ENCODE peak calls at places on chromosomes 3 and 15, in seven cellular contexts. One of them, this sample, is unnamed.
A peak's percentile ranks its signal among the peaks of the same experiment; 100 is the strongest.

GRCh38 chr3:128385080-128385832 is 81.4 kb downstream of the DNAJB8 start:
- DNase-seq in psoas muscle: peak; percentile 68
- DNase-seq in C1 segment of cervical spinal cord: no peak
- DNase-seq in cerebellar cortex: peak; percentile 87
- DNase-seq in NCI-H1930: no peak
- DNase-seq in fibroblast of the conjunctiva: peak; percentile 57
- DNase-seq in pons: no peak
- DNase-seq in this sample: no peak

GRCh38 chr15:83955806-83956265 is 279.7 kb upstream of the GOLGA6L4 start:
- DNase-seq in pons: no peak
- DNase-seq in psoas muscle: no peak
- DNase-seq in fibroblast of the conjunctiva: no peak
- DNase-seq in cerebellar cortex: no peak
- DNase-seq in NCI-H1930: no peak
- DNase-seq in C1 segment of cervical spinal cord: no peak
- DNase-seq in this sample: no peak

GRCh38 chr3:45972534-45973402 is 22.9 kb downstream of the FYCO1 start:
- DNase-seq in fibroblast of the conjunctiva: peak; percentile 74
- DNase-seq in cerebellar cortex: no peak
- DNase-seq in C1 segment of cervical spinal cord: no peak
- DNase-seq in pons: peak; percentile 47
- DNase-seq in NCI-H1930: no peak
- DNase-seq in psoas muscle: no peak
- DNase-seq in this sample: no peak

GRCh38 chr15:93520206-93520605 is 431.2 kb upstream of the RGMA start:
- DNase-seq in pons: no peak
- DNase-seq in NCI-H1930: no peak
- DNase-seq in fibroblast of the conjunctiva: no peak
- DNase-seq in cerebellar cortex: no peak
- DNase-seq in C1 segment of cervical spinal cord: no peak
- DNase-seq in psoas muscle: peak; percentile 57
- DNase-seq in this sample: no peak

GRCh38 chr3:72163809-72164634 is 379.1 kb upstream of the PROK2 start:
- DNase-seq in C1 segment of cervical spinal cord: no peak
- DNase-seq in NCI-H1930: no peak
- DNase-seq in cerebellar cortex: no peak
- DNase-seq in psoas muscle: no peak
- DNase-seq in fibroblast of the conjunctiva: no peak
- DNase-seq in pons: no peak
- DNase-seq in this sample: no peak

GRCh38 chr3:169508426-169508825 is 155.1 kb downstream of the MECOM start:
- DNase-seq in pons: no peak
- DNase-seq in fibroblast of the conjunctiva: no peak
- DNase-seq in psoas muscle: no peak
- DNase-seq in cerebellar cortex: no peak
- DNase-seq in NCI-H1930: no peak
- DNase-seq in C1 segment of cervical spinal cord: no peak
- DNase-seq in this sample: no peak

GRCh38 chr3:98623572-98624280 is 30.3 kb upstream of the CPOX start:
- DNase-seq in pons: no peak
- DNase-seq in cerebellar cortex: no peak
- DNase-seq in C1 segment of cervical spinal cord: no peak
- DNase-seq in psoas muscle: no peak
- DNase-seq in fibroblast of the conjunctiva: no peak
- DNase-seq in NCI-H1930: no peak
- DNase-seq in this sample: no peak

GRCh38 chr3:178960191-178960590 is 111.4 kb downstream of the ZMAT3 start:
- DNase-seq in C1 segment of cervical spinal cord: no peak
- DNase-seq in psoas muscle: no peak
- DNase-seq in NCI-H1930: no peak
- DNase-seq in pons: no peak
- DNase-seq in fibroblast of the conjunctiva: no peak
- DNase-seq in cerebellar cortex: no peak
- DNase-seq in this sample: no peak

GRCh38 chr3:52552089-52552488 is 15.7 kb downstream of the UQCC5 start:
- DNase-seq in fibroblast of the conjunctiva: no peak
- DNase-seq in NCI-H1930: no peak
- DNase-seq in pons: no peak
- DNase-seq in cerebellar cortex: no peak
- DNase-seq in C1 segment of cervical spinal cord: no peak
- DNase-seq in psoas muscle: no peak
- DNase-seq in this sample: no peak

GRCh38 chr15:47670365-47670764 is 46.9 kb upstream of the SEMA6D start:
- DNase-seq in fibroblast of the conjunctiva: no peak
- DNase-seq in C1 segment of cervical spinal cord: no peak
- DNase-seq in pons: no peak
- DNase-seq in psoas muscle: no peak
- DNase-seq in cerebellar cortex: no peak
- DNase-seq in NCI-H1930: no peak
- DNase-seq in this sample: no peak

GRCh38 chr3:42556089-42556632 is 25.6 kb downstream of the SEC22C start:
- DNase-seq in C1 segment of cervical spinal cord: no peak
- DNase-seq in pons: peak; percentile 19
- DNase-seq in cerebellar cortex: peak; percentile 98
- DNase-seq in NCI-H1930: no peak
- DNase-seq in fibroblast of the conjunctiva: no peak
- DNase-seq in psoas muscle: no peak
- DNase-seq in this sample: no peak

GRCh38 chr15:60448668-60449360 is 30.1 kb downstream of the ICE2 start:
- DNase-seq in psoas muscle: no peak
- DNase-seq in NCI-H1930: no peak
- DNase-seq in fibroblast of the conjunctiva: no peak
- DNase-seq in C1 segment of cervical spinal cord: no peak
- DNase-seq in pons: no peak
- DNase-seq in cerebellar cortex: no peak
- DNase-seq in this sample: no peak

GRCh38 chr3:146300756-146301155 is 49.9 kb upstream of the PLSCR4 start:
- DNase-seq in NCI-H1930: no peak
- DNase-seq in pons: peak; percentile 17
- DNase-seq in fibroblast of the conjunctiva: no peak
- DNase-seq in C1 segment of cervical spinal cord: no peak
- DNase-seq in cerebellar cortex: peak; percentile 9
- DNase-seq in psoas muscle: no peak
- DNase-seq in this sample: no peak

GRCh38 chr3:152365766-152366593 is 97.3 kb downstream of the MBNL1 start:
- DNase-seq in cerebellar cortex: no peak
- DNase-seq in C1 segment of cervical spinal cord: no peak
- DNase-seq in pons: peak; percentile 51
- DNase-seq in NCI-H1930: no peak
- DNase-seq in psoas muscle: no peak
- DNase-seq in fibroblast of the conjunctiva: no peak
- DNase-seq in this sample: no peak

GRCh38 chr3:32603064-32603463 is 32.4 kb upstream of the DYNC1LI1 start:
- DNase-seq in NCI-H1930: no peak
- DNase-seq in pons: no peak
- DNase-seq in fibroblast of the conjunctiva: no peak
- DNase-seq in cerebellar cortex: no peak
- DNase-seq in psoas muscle: no peak
- DNase-seq in C1 segment of cervical spinal cord: no peak
- DNase-seq in this sample: no peak

GRCh38 chr3:122021811-122022401 is at the start of gene ILDR1:
- DNase-seq in fibroblast of the conjunctiva: no peak
- DNase-seq in psoas muscle: no peak
- DNase-seq in NCI-H1930: peak; percentile 40
- DNase-seq in cerebellar cortex: no peak
- DNase-seq in C1 segment of cervical spinal cord: no peak
- DNase-seq in pons: no peak
- DNase-seq in this sample: peak; percentile 54

GRCh38 chr3:42159706-42160472 is 68.7 kb downstream of the TRAK1 start:
- DNase-seq in fibroblast of the conjunctiva: no peak
- DNase-seq in psoas muscle: peak; percentile 37
- DNase-seq in pons: no peak
- DNase-seq in NCI-H1930: no peak
- DNase-seq in C1 segment of cervical spinal cord: no peak
- DNase-seq in cerebellar cortex: no peak
- DNase-seq in this sample: no peak

GRCh38 chr3:121757087-121757811 is 7.7 kb upstream of the GOLGB1 start:
- DNase-seq in psoas muscle: no peak
- DNase-seq in NCI-H1930: no peak
- DNase-seq in cerebellar cortex: no peak
- DNase-seq in C1 segment of cervical spinal cord: no peak
- DNase-seq in fibroblast of the conjunctiva: no peak
- DNase-seq in pons: no peak
- DNase-seq in this sample: no peak

GRCh38 chr3:128378631-128379347 is 87.9 kb downstream of the DNAJB8 start:
- DNase-seq in pons: no peak
- DNase-seq in C1 segment of cervical spinal cord: no peak
- DNase-seq in fibroblast of the conjunctiva: no peak
- DNase-seq in psoas muscle: peak; percentile 59
- DNase-seq in NCI-H1930: no peak
- DNase-seq in cerebellar cortex: no peak
- DNase-seq in this sample: no peak

GRCh38 chr3:53171827-53172505 is 11.0 kb downstream of the PRKCD start:
- DNase-seq in pons: no peak
- DNase-seq in C1 segment of cervical spinal cord: no peak
- DNase-seq in psoas muscle: no peak
- DNase-seq in fibroblast of the conjunctiva: no peak
- DNase-seq in NCI-H1930: no peak
- DNase-seq in cerebellar cortex: no peak
- DNase-seq in this sample: no peak

GRCh38 chr3:114880078-114880477 is 267.0 kb downstream of the ZBTB20 start:
- DNase-seq in cerebellar cortex: peak; percentile 68
- DNase-seq in fibroblast of the conjunctiva: no peak
- DNase-seq in pons: no peak
- DNase-seq in psoas muscle: no peak
- DNase-seq in C1 segment of cervical spinal cord: no peak
- DNase-seq in NCI-H1930: peak; percentile 78
- DNase-seq in this sample: no peak

GRCh38 chr15:35479423-35479822 is 66.5 kb downstream of the DPH6 start:
- DNase-seq in psoas muscle: no peak
- DNase-seq in cerebellar cortex: peak; percentile 82
- DNase-seq in C1 segment of cervical spinal cord: no peak
- DNase-seq in NCI-H1930: no peak
- DNase-seq in pons: no peak
- DNase-seq in fibroblast of the conjunctiva: no peak
- DNase-seq in this sample: no peak

GRCh38 chr15:65584241-65584640 is 26.7 kb downstream of the INTS14 start:
- DNase-seq in cerebellar cortex: no peak
- DNase-seq in psoas muscle: no peak
- DNase-seq in pons: no peak
- DNase-seq in NCI-H1930: no peak
- DNase-seq in fibroblast of the conjunctiva: no peak
- DNase-seq in C1 segment of cervical spinal cord: no peak
- DNase-seq in this sample: no peak

GRCh38 chr3:15633159-15633558 is 31.6 kb downstream of the BTD start:
- DNase-seq in fibroblast of the conjunctiva: no peak
- DNase-seq in NCI-H1930: no peak
- DNase-seq in C1 segment of cervical spinal cord: no peak
- DNase-seq in cerebellar cortex: peak; percentile 91
- DNase-seq in pons: no peak
- DNase-seq in psoas muscle: no peak
- DNase-seq in this sample: no peak

GRCh38 chr3:123547881-123548534 is 36.8 kb downstream of the HACD2 start:
- DNase-seq in pons: no peak
- DNase-seq in cerebellar cortex: no peak
- DNase-seq in C1 segment of cervical spinal cord: no peak
- DNase-seq in psoas muscle: no peak
- DNase-seq in fibroblast of the conjunctiva: no peak
- DNase-seq in NCI-H1930: no peak
- DNase-seq in this sample: no peak

GRCh38 chr15:58506787-58507671 is 75.2 kb downstream of the LIPC start:
- DNase-seq in C1 segment of cervical spinal cord: no peak
- DNase-seq in pons: no peak
- DNase-seq in NCI-H1930: no peak
- DNase-seq in fibroblast of the conjunctiva: no peak
- DNase-seq in cerebellar cortex: no peak
- DNase-seq in psoas muscle: no peak
- DNase-seq in this sample: no peak

GRCh38 chr3:70615286-70615685 is 302.8 kb upstream of the MDFIC2 start:
- DNase-seq in C1 segment of cervical spinal cord: no peak
- DNase-seq in cerebellar cortex: no peak
- DNase-seq in NCI-H1930: no peak
- DNase-seq in pons: no peak
- DNase-seq in fibroblast of the conjunctiva: no peak
- DNase-seq in psoas muscle: no peak
- DNase-seq in this sample: no peak

GRCh38 chr15:60255390-60255789 is 142.4 kb downstream of the ANXA2 start:
- DNase-seq in cerebellar cortex: no peak
- DNase-seq in C1 segment of cervical spinal cord: no peak
- DNase-seq in fibroblast of the conjunctiva: no peak
- DNase-seq in pons: peak; percentile 30
- DNase-seq in psoas muscle: no peak
- DNase-seq in NCI-H1930: no peak
- DNase-seq in this sample: no peak

GRCh38 chr3:150106752-150107428 is 136.2 kb upstream of the PFN2 start:
- DNase-seq in cerebellar cortex: peak; percentile 51
- DNase-seq in NCI-H1930: no peak
- DNase-seq in pons: no peak
- DNase-seq in C1 segment of cervical spinal cord: no peak
- DNase-seq in psoas muscle: no peak
- DNase-seq in fibroblast of the conjunctiva: peak; percentile 86
- DNase-seq in this sample: no peak

GRCh38 chr15:67105065-67105951 is 39.9 kb downstream of the SMAD3 start:
- DNase-seq in psoas muscle: peak; percentile 69
- DNase-seq in NCI-H1930: no peak
- DNase-seq in cerebellar cortex: no peak
- DNase-seq in C1 segment of cervical spinal cord: no peak
- DNase-seq in pons: no peak
- DNase-seq in fibroblast of the conjunctiva: peak; percentile 80
- DNase-seq in this sample: no peak

GRCh38 chr3:48024401-48024800 is 8.2 kb upstream of the MAP4 start:
- DNase-seq in fibroblast of the conjunctiva: no peak
- DNase-seq in C1 segment of cervical spinal cord: no peak
- DNase-seq in cerebellar cortex: no peak
- DNase-seq in NCI-H1930: no peak
- DNase-seq in pons: no peak
- DNase-seq in psoas muscle: no peak
- DNase-seq in this sample: no peak

GRCh38 chr3:151880326-151880725 is 6.9 kb downstream of the SUCNR1 start:
- DNase-seq in C1 segment of cervical spinal cord: no peak
- DNase-seq in cerebellar cortex: no peak
- DNase-seq in NCI-H1930: no peak
- DNase-seq in psoas muscle: no peak
- DNase-seq in fibroblast of the conjunctiva: no peak
- DNase-seq in pons: no peak
- DNase-seq in this sample: no peak

GRCh38 chr3:193563999-193564398 is 9.3 kb upstream of the ATP13A4 start:
- DNase-seq in fibroblast of the conjunctiva: no peak
- DNase-seq in psoas muscle: no peak
- DNase-seq in NCI-H1930: no peak
- DNase-seq in cerebellar cortex: peak; percentile 25
- DNase-seq in C1 segment of cervical spinal cord: no peak
- DNase-seq in pons: no peak
- DNase-seq in this sample: no peak

This sample was measured in cortex of kidney.